ENCODE peak calls at places on chromosomes 13 and 19, in six cellular contexts. A, Q, D, L, T and I are unnamed samples. For H3K4me1, the result is how much of the 10 kb centered on the place peaks cover.

GRCh38 chr19:40523322-40524047 is 53.2 kb upstream of the SHKBP1 start:
- DNase-seq in Q (peak), A (peak), T (peak), L (peak), D (peak), I (peak)

GRCh38 chr19:2387367-2388288 is 27.6 kb downstream of the TMPRSS9 start:
- DNase-seq in A (no peak), T (no peak), D (no peak), Q (no peak), L (no peak), I (no peak)

GRCh38 chr13:93559718-93560117 is 333.1 kb downstream of the GPC6 start:
- DNase-seq in D (no peak), Q (peak), A (no peak), T (no peak), L (no peak), I (no peak)

GRCh38 chr19:49869009-49869483 is 1.7 kb upstream of the PNKP start:
- DNase-seq in T (peak), L (no peak), D (no peak), A (no peak), Q (no peak), I (no peak)

GRCh38 chr19:14479985-14480694 is 5.0 kb upstream of the PTGER1 start:
- DNase-seq in A (no peak), D (no peak), Q (no peak), T (peak), L (peak), I (peak)

GRCh38 chr13:29861694-29862110 is 11.3 kb upstream of the UBL3 start:
- DNase-seq in L (no peak), D (no peak), Q (peak), T (no peak), A (no peak), I (no peak)

GRCh38 chr13:32984857-32985626 is 31.2 kb upstream of the KL start:
- DNase-seq in T (no peak), A (no peak), D (no peak), Q (peak), L (no peak), I (no peak)

GRCh38 chr19:2087621-2088100 is 8.5 kb downstream of the MOB3A start:
- DNase-seq in A (no peak), D (no peak), L (no peak), Q (no peak), T (no peak), I (peak)

GRCh38 chr19:4380254-4380727 is 20.1 kb downstream of the SH3GL1 start:
- DNase-seq in L (peak), A (peak), T (no peak), D (no peak), Q (no peak), I (peak)

GRCh38 chr19:10568444-10568825 is 344 bp downstream of the CDKN2D start:
- DNase-seq in A (peak), Q (no peak), L (peak), T (peak), D (no peak), I (peak)

GRCh38 chr13:97502691-97503090 is 68.7 kb downstream of the RAP2A start:
- DNase-seq in A (no peak), L (no peak), D (no peak), Q (no peak), T (no peak), I (no peak)

GRCh38 chr13:66689628-66690027 is 540.5 kb downstream of the PCDH9 start:
- DNase-seq in A (no peak), L (no peak), D (no peak), T (no peak), Q (no peak), I (peak)

GRCh38 chr13:63696055-63696454 is 2280.4 kb upstream of the PCDH20 start:
- DNase-seq in L (no peak), Q (no peak), D (no peak), A (no peak), T (no peak), I (no peak)

GRCh38 chr19:49125025-49125731 is 5.8 kb downstream of the PPFIA3 start:
- DNase-seq in D (no peak), Q (no peak), A (no peak), T (no peak), L (no peak), I (no peak)

GRCh38 chr13:49976314-49977258 is 20.3 kb upstream of the TRIM13 start:
- DNase-seq in Q (peak), T (peak), L (peak), A (peak), D (peak), I (peak)

GRCh38 chr19:2711937-2712205 is 9.3 kb downstream of the DIRAS1 start:
- DNase-seq in D (no peak), T (no peak), L (no peak), Q (no peak), A (no peak), I (no peak)

GRCh38 chr19:36043952-36044351 is 10.1 kb downstream of the THAP8 start:
- DNase-seq in Q (no peak), T (no peak), L (no peak), A (no peak), D (no peak), I (no peak)

GRCh38 chr19:9793051-9793591 is 24.6 kb upstream of the ZNF846 start:
- DNase-seq in T (peak), Q (peak), A (peak), D (peak), L (peak), I (no peak)

GRCh38 chr19:47228168-47228936 is 2.6 kb downstream of the BBC3 start:
- DNase-seq in Q (peak), A (peak), L (peak), D (peak), T (peak), I (peak)

GRCh38 chr19:8304841-8305621 is 3.1 kb downstream of the CD320 start:
- DNase-seq in A (peak), L (peak), Q (no peak), T (peak), D (peak), I (peak)

GRCh38 chr13:104098421-104098820 is 1032.2 kb upstream of the SLC10A2 start:
- DNase-seq in D (no peak), A (no peak), Q (no peak), L (no peak), T (no peak), I (no peak)

GRCh38 chr13:101454767-101455166 is 2.3 kb downstream of the ITGBL1 start:
- DNase-seq in A (no peak), L (no peak), D (no peak), T (no peak), Q (peak), I (no peak)

GRCh38 chr13:19810996-19811881 is 28.5 kb upstream of the PSPC1 start:
- DNase-seq in D (no peak), L (no peak), T (peak), A (no peak), Q (no peak), I (no peak)

DNA sequence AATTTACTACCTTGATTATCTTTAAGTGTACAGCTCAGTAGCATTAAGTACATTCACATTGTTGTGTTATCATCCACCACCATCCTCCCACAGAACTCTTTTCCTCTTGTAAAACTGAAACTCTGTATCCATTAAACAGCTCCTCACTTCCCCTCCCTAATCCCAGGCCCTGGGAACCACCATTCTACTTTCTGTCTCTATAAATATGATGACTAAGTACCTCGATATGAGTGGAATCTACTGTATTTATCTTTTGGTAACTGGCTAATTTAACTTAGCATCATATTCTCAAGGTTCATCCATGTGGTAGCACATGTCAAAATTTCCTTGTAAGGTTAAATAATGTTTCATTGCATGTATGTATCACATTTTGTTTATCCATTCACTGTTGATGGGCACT is 49.0 kb upstream of the POMP start:
- DNase-seq in L (no peak), T (no peak), D (no peak), A (no peak), Q (peak), I (no peak)
- H3K4me1 ChIP-seq in L (under half), T (under half), D (under half), A (under half), Q (half or more), I (under half)

DNA sequence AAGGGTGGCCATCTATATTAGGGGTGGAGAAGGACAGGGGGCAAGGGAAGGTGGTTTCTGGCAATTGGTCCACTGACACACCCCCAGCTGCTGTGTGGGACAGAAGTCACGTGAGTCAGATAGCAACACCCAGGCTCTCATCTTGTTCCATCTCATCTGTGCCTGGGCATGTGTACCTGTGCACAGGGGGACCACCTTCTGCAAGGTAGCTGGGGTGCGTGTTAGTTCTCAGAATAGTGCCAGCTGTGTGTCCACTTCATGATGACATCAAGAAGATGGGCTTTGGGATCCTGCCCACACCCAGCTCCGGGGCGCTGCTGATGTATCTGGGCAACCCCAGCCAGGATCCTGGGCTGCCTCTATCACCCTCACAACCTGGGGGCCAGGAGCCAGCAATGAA is 38.6 kb downstream of the COL4A2 start:
- DNase-seq in D (no peak), T (no peak), L (no peak), Q (no peak), A (no peak), I (no peak)
- H3K4me1 ChIP-seq in D (half or more), T (under half), L (under half), Q (half or more), A (under half), I (under half)

DNA sequence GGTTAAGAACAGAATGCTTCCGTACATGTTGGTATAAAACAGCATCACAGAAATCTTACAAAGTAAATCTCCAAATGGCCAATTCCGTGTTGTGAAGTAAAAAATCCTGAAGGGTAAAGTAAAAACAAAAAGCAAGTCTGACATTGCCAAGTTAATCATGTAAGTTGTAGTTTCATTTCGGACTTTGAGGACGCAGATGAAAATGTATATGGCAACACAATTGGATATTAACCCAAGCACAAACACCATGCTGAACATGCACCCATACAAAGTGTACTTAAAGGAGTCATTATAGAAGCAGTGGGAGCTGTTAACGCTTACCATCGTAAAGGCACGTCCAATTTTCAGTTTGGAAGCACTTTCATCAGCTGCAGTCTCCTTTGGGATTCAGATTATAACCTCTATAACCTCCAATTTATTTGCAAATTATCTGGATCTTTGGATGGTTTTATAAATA is 785 bp downstream of the LPAR6 start:
- DNase-seq in L (no peak), A (no peak), T (no peak), Q (peak), D (no peak), I (no peak)
- H3K4me1 ChIP-seq in L (under half), A (under half), T (under half), Q (under half), D (under half), I (under half)

GRCh38 chr13:23790591-23791170 is 98.5 kb downstream of the MIPEP start:
- DNase-seq in L (no peak), D (no peak), T (no peak), Q (peak), A (no peak), I (no peak)
- H3K4me1 ChIP-seq in L (under half), D (under half), T (under half), Q (under half), A (under half), I (under half)

GRCh38 chr19:16073481-16073880 is 2.8 kb upstream of the TPM4 start:
- DNase-seq in D (no peak), T (peak), A (no peak), Q (no peak), L (peak), I (no peak)

GRCh38 chr19:16073988-16074387 is 2.3 kb upstream of the TPM4 start:
- DNase-seq in T (no peak), Q (no peak), A (no peak), D (no peak), L (no peak), I (no peak)

GRCh38 chr19:16075430-16076153 is 703 bp upstream of the TPM4 start:
- DNase-seq in Q (no peak), T (peak), A (no peak), L (peak), D (no peak), I (no peak)

GRCh38 chr19:16076154-16076957 is at the start of gene TPM4:
- DNase-seq in L (peak), Q (peak), D (peak), T (peak), A (peak), I (peak)

DNA sequence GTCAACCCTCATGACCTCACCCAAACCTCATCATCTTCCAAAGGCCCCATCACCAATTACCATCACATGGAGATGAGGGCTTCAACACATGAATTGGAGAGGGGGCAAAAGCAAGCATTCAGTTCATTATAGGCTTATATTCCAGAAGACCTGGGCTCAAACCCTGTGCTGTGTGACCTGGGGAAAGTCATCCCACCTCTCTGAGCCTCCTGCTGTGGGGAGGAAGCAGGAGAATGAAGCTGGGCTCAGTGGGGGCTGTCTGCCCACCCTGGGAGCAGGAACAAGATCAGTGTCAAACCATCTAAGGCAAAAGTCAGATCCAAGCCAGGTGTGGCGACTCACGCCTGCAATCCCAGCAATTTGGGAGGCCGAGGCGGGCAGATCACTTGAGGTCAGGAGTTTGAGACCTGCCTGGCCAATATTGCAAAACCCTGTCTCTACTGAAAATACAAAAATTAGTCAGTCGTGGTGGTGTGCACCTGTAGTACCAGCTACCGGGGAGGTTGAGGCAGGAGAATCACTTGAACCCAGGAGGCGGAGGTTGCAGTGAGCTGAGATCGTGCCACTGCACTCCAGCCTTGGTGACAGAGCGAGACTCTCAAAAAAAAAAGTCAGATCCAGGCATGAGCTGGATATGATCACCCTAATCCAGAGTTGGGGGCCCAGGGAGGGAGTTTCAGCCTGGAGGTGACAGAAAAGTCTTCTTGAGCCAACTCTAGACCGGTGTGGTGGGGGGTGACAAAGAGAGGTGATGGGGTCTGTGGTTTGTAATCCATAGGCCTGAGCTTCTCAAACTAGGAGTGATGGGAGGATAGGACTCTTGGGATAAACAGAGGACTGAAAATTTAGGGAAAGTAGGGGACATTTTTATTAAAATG is 1.6 kb upstream of the TPM4 start:
- DNase-seq in Q (no peak), A (no peak), L (peak), T (peak), D (no peak), I (no peak)
- H3K4me1 ChIP-seq in Q (under half), A (under half), L (half or more), T (under half), D (under half), I (under half)

DNA sequence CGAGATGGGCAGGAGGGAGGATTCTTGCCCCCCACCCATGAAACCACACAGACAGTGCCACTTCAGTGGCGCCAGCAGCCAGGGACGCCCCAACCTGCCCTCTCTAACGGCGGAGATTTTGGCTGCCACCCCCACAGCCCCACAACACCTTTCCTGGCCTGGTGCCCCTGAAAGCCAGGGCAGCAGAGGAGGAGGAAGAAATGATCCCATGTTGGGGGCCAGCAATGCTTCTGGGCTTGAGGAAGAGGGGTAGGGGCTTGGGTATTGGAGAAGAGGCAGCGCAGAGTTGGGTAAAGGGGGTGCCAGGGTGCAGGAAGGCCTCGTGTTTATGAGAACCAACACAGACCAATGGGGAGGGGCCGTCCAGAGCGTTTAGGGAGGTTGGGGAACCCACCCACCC is 1.7 kb downstream of the MLLT1 start:
- DNase-seq in T (no peak), L (no peak), A (no peak), D (no peak), Q (no peak), I (no peak)
- H3K4me1 ChIP-seq in T (half or more), L (half or more), A (half or more), D (half or more), Q (under half), I (under half)

DNA sequence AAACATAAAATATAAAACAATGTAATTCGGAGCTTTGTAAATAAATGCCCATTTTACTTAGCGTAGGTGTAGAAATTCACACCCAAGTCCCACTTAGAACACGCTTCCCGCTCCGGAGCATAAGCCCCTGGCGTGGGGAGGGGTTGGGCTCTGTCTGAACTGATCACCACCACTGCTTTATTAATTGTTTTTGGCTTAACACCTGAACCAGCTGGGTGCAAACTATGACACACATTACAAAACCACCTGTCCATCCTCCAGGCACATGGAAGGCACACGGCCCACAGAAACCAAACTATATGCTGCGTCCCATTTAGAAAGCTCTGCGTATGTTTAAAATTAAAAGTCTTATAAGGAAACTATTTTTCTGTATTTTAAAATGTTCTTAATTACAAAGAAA is 25.9 kb downstream of the RASA3 start:
- DNase-seq in T (peak), Q (no peak), L (no peak), D (no peak), A (no peak), I (no peak)
- H3K4me1 ChIP-seq in T (under half), Q (under half), L (under half), D (half or more), A (under half), I (under half)

GRCh38 chr13:114035583-114036501 is 62.0 kb upstream of the C13orf46 start:
- DNase-seq in D (peak), T (no peak), L (no peak), A (no peak), Q (no peak), I (no peak)
- H3K4me1 ChIP-seq in D (half or more), T (under half), L (under half), A (under half), Q (under half), I (under half)